ENCODE peak calls at places on chromosomes 4 and X, in eight cellular contexts. S is AG04449, Z is AG09309, W is hepatocyte, U is ascending aorta, T is pancreas, R is A549, X is PC-3. V is an unnamed sample.

GRCh38 chrX:12419591-12419990 is 281.3 kb downstream of the FRMPD4 start:
- DNase-seq in S (no peak), Z (no peak), W (no peak), U (no peak), T (no peak), R (no peak), X (no peak), V (no peak)

GRCh38 chr4:157225096-157225495 is 4.6 kb downstream of the GRIA2 start:
- DNase-seq in S (no peak), Z (no peak), W (no peak), U (no peak), T (no peak), R (no peak), X (no peak), V (no peak)

GRCh38 chr4:140693577-140693976 is 62.6 kb downstream of the TBC1D9 start:
- DNase-seq in S (no peak), Z (no peak), W (no peak), U (no peak), T (no peak), R (no peak), X (no peak), V (no peak)

GRCh38 chr4:4851906-4852305 is 7.6 kb upstream of the MSX1 start:
- DNase-seq in S (no peak), Z (no peak), W (no peak), U (no peak), T (no peak), R (no peak), X (no peak), V (no peak)

GRCh38 chr4:172270421-172270820 is 457.2 kb downstream of the GALNTL6 start:
- DNase-seq in S (no peak), Z (no peak), W (peak; percentile 8), U (no peak), T (no peak), R (no peak), X (peak; percentile 26), V (no peak)

GRCh38 chrX:468979-469378 is 82.3 kb upstream of the PPP2R3B start:
- DNase-seq in S (no peak), Z (no peak), W (no peak), U (no peak), T (no peak), R (no peak), X (no peak), V (no peak)

GRCh38 chr4:34721835-34722234 is 1522.5 kb downstream of the ARAP2 start:
- DNase-seq in S (no peak), Z (no peak), W (no peak), U (no peak), T (no peak), R (no peak), X (no peak), V (no peak)

GRCh38 chr4:153704522-153704921 is 20.4 kb downstream of the TLR2 start:
- DNase-seq in S (no peak), Z (no peak), W (no peak), U (no peak), T (no peak), R (no peak), X (no peak), V (no peak)

GRCh38 chrX:99117011-99117410 is 1293.1 kb downstream of the PCDH19 start:
- DNase-seq in S (no peak), Z (no peak), W (no peak), U (no peak), T (no peak), R (no peak), X (no peak), V (no peak)

GRCh38 chrX:2550288-2551020 is 49.7 kb upstream of the DHRSX start:
- DNase-seq in S (no peak), Z (no peak), W (peak; percentile 26), U (no peak), T (no peak), R (no peak), X (no peak), V (no peak)

GRCh38 chrX:2610246-2611170 is 80.6 kb upstream of the CD99 start:
- DNase-seq in S (no peak), Z (no peak), W (peak; percentile 17), U (no peak), T (no peak), R (no peak), X (no peak), V (peak; percentile 12)

GRCh38 chr4:182384496-182385155 is 141.4 kb downstream of the TENM3 start:
- DNase-seq in S (no peak), Z (no peak), W (no peak), U (no peak), T (no peak), R (no peak), X (no peak), V (peak; percentile 45)

GRCh38 chrX:123860506-123860840 is 620 bp downstream of the XIAP start:
- DNase-seq in S (no peak), Z (no peak), W (no peak), U (no peak), T (no peak), R (no peak), X (peak; percentile 24), V (peak; percentile 56)

GRCh38 chr4:169099775-169100180 is 89.7 kb upstream of the CBR4 start:
- DNase-seq in S (no peak), Z (no peak), W (peak; percentile 30), U (no peak), T (no peak), R (no peak), X (no peak), V (peak; percentile 93)

GRCh38 chr4:121822796-121823504 is 733 bp downstream of the CCNA2 start:
- DNase-seq in S (no peak), Z (no peak), W (peak; percentile 45), U (no peak), T (peak; percentile 54), R (peak; percentile 25), X (peak; percentile 27), V (peak; percentile 41)

GRCh38 chr4:176404591-176404990 is 84.8 kb downstream of the SPCS3 start:
- DNase-seq in S (no peak), Z (peak; percentile 27), W (no peak), U (no peak), T (no peak), R (peak; percentile 17), X (peak; percentile 64), V (peak; percentile 50)

GRCh38 chrX:48569958-48570357 is 4.3 kb upstream of the RBM3 start:
- DNase-seq in S (no peak), Z (no peak), W (no peak), U (no peak), T (no peak), R (no peak), X (peak; percentile 47), V (peak; percentile 35)

GRCh38 chr4:44446191-44446590 is 2.4 kb downstream of the KCTD8 start:
- DNase-seq in S (no peak), Z (no peak), W (no peak), U (no peak), T (no peak), R (no peak), X (no peak), V (no peak)
- TF ChIP-seq CTCF in S (no peak), Z (no peak), W (no peak), U (no peak), T (no peak), R (no peak), X (no peak), V (no peak)

DNA sequence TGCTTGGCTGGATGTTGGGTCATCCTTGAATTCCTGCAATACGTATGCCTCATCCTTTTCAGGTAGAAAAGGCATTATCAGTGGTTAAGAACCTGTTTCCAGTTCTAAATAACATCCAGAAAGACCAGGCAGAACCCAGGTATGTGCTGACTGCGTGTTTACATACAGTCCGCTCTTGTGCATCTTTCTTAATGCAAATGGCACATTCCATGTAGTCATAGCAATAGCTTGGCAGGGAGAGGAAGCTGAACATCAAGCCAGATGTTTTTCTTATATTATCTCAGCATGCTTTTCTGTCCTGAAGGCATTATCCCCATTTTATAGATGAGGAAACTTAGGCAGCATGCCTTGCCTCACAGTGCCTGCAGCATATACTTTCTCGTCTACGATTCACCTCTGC is 2.1 kb downstream of the DCLK2 start:
- DNase-seq in S (no peak), Z (no peak), W (no peak), U (no peak), T (no peak), R (no peak), X (no peak), V (peak; percentile 24)
- H3K4me3 ChIP-seq in S (peak overlapping the region; percentile 82), Z (peak overlapping the region; percentile 77), W (no peak overlapping the region), U (peak overlapping the region; percentile 86), T (no peak overlapping the region), R (peak overlapping the region; percentile 94), X (no peak overlapping the region), V (peak overlapping the region; percentile 70)

DNA sequence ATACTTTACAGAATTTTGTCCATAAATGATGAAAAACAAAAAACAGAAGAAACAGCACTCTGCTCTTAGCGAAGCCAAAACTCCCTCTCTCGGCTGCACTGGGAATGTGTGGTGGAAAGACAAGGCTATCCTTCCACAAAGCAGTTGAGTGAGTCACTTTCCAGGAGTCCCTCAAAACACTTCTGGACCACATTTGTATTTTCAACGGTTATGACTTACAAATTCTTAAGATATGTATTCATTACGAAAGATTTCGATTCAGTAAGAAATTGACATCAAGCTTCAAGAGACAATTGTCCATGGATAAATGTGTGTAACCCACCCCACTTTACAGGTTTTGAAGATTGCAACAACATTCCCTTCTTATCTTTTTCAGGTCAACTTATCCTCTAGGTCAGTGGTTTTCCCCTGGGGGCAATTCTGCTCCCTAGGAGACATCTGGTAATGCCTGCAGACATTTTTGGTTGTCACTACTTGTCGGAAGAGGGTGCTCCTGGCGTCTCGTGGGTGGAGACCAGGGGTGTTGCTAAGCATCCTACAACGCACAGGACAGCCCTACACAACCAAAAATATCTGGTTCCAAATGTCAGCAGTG is 66.7 kb upstream of the MTNR1A start:
- DNase-seq in S (peak; percentile 69), Z (peak; percentile 82), W (no peak), U (no peak), T (no peak), R (no peak), X (no peak), V (peak; percentile 90)
- TF ChIP-seq CTCF in S (peak; percentile 73), Z (peak; percentile 72), W (no peak), U (peak; percentile 45), T (no peak), R (no peak), X (no peak), V (peak; percentile 74)

GRCh38 chr4:10104991-10105276 is 11.7 kb downstream of the WDR1 start:
- DNase-seq in S (no peak), Z (no peak), W (no peak), U (no peak), T (no peak), R (no peak), X (no peak), V (no peak)
- H3K4me3 ChIP-seq in S (no peak overlapping the region), Z (no peak overlapping the region), W (no peak overlapping the region), U (peak overlapping the region; percentile 48), T (no peak overlapping the region), R (no peak overlapping the region), X (no peak overlapping the region), V (no peak overlapping the region)

DNA sequence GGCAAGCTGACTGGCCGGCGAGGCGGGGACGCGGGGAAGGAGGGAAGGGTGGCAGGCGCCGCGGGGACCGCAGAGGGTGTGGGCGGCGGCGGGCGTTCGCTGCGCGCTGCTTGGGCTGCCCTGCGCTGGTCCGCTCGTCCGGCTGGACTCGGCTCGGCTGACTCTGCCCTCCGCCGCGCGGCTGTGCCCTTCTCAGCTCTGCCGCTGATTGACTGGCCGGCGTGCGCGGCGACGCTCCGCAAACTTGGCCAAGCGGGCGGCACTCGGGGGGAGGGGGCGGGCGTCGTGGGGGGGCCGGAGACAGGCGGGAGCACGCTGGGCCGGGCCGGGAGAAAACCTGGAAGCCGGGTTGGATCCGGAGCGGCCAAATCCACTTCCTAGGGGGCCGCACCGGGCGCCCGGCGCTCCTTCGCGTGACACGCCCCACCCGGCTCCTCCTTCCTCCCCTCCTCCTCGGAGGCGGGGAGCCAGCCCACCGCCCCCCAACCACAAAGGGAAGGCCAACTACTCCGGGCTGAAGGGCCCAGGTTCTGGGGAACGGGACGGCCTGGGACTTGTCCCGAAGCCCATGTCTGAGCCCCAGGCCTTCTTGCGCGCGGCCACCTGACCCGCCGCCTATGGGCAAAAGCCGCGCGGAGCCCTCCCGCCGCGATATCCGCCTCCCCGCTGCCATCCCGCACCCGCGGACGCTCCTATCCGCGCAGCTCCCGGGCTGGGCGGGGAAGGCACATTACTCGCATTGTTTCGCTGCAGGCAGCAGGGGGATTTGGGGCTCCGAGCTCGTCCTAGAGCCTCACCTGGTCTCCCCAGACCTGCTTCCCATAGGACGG is at the start of gene GPC4:
- DNase-seq in S (no peak), Z (no peak), W (peak; percentile 67), U (peak; percentile 82), T (peak; percentile 87), R (peak; percentile 15), X (peak; percentile 76), V (peak; percentile 68)
- TF ChIP-seq CTCF in S (no peak), Z (no peak), W (no peak), U (no peak), T (no peak), R (no peak), X (no peak), V (no peak)